ENCODE peak calls at places on chromosomes 2 and 18, in five cellular contexts. I, H, D, X and Q are unnamed samples.

GRCh38 chr18:10724666-10725065 is 198.8 kb downstream of the NAPG start:
- DNase-seq in I (no peak), H (no peak), D (no peak), X (no peak), Q (no peak)

GRCh38 chr2:189982777-189983394 is 79.6 kb downstream of the MSTN start:
- DNase-seq in I (no peak), H (no peak), D (no peak), X (no peak), Q (peak)

GRCh38 chr2:129277611-129278010 is 701.9 kb upstream of the RAB6C start:
- DNase-seq in I (no peak), H (no peak), D (no peak), X (no peak), Q (peak)

GRCh38 chr2:71578665-71579371 is 125.5 kb downstream of the DYSF start:
- DNase-seq in I (no peak), H (no peak), D (no peak), X (no peak), Q (no peak)

GRCh38 chr2:150141241-150142001 is 346.0 kb downstream of the RND3 start:
- DNase-seq in I (no peak), H (no peak), D (no peak), X (no peak), Q (no peak)

GRCh38 chr2:101142163-101142562 is 9.0 kb downstream of the TBC1D8 start:
- DNase-seq in I (no peak), H (no peak), D (no peak), X (no peak), Q (no peak)

GRCh38 chr2:75195076-75195691 is 4.1 kb downstream of the TACR1 start:
- DNase-seq in I (no peak), H (no peak), D (no peak), X (no peak), Q (no peak)

GRCh38 chr18:58578835-58579560 is 49.9 kb downstream of the ALPK2 start:
- DNase-seq in I (no peak), H (no peak), D (no peak), X (no peak), Q (no peak)

GRCh38 chr2:191811807-191812602 is 34.9 kb downstream of the CAVIN2 start:
- DNase-seq in I (peak), H (peak), D (no peak), X (peak), Q (peak)

GRCh38 chr2:96949701-96950350 is 36.6 kb downstream of the FAM178B start:
- DNase-seq in I (no peak), H (no peak), D (no peak), X (no peak), Q (no peak)
- TF ChIP-seq POLR2A in I (no peak), H (no peak), D (no peak), X (no peak), Q (no peak)

GRCh38 chr2:6352906-6353515 is 512.7 kb downstream of the CMPK2 start:
- DNase-seq in I (peak), H (no peak), D (no peak), X (no peak), Q (no peak)
- TF ChIP-seq POLR2A in I (no peak), H (no peak), D (no peak), X (no peak), Q (no peak)

GRCh38 chr2:197198890-197199289 is 111.7 kb downstream of the ANKRD44 start:
- DNase-seq in I (peak), H (no peak), D (peak), X (peak), Q (peak)
- TF ChIP-seq POLR2A in I (no peak), H (no peak), D (peak), X (no peak), Q (no peak)

GRCh38 chr18:63138469-63139340 is 180.9 kb downstream of the BCL2 start:
- DNase-seq in I (no peak), H (no peak), D (no peak), X (no peak), Q (no peak)
- TF ChIP-seq POLR2A in I (no peak), H (no peak), D (no peak), X (no peak), Q (no peak)

GRCh38 chr2:37389395-37389794 is 45.0 kb downstream of the QPCT start:
- DNase-seq in I (no peak), H (no peak), D (no peak), X (no peak), Q (no peak)

GRCh38 chr2:37390777-37391176 is 46.3 kb downstream of the QPCT start:
- DNase-seq in I (no peak), H (no peak), D (no peak), X (no peak), Q (no peak)

GRCh38 chr2:37388074-37388473 is 43.6 kb downstream of the QPCT start:
- DNase-seq in I (no peak), H (no peak), D (no peak), X (no peak), Q (no peak)

GRCh38 chr2:37392428-37392827 is 48.0 kb downstream of the QPCT start:
- DNase-seq in I (no peak), H (no peak), D (no peak), X (no peak), Q (no peak)

DNA sequence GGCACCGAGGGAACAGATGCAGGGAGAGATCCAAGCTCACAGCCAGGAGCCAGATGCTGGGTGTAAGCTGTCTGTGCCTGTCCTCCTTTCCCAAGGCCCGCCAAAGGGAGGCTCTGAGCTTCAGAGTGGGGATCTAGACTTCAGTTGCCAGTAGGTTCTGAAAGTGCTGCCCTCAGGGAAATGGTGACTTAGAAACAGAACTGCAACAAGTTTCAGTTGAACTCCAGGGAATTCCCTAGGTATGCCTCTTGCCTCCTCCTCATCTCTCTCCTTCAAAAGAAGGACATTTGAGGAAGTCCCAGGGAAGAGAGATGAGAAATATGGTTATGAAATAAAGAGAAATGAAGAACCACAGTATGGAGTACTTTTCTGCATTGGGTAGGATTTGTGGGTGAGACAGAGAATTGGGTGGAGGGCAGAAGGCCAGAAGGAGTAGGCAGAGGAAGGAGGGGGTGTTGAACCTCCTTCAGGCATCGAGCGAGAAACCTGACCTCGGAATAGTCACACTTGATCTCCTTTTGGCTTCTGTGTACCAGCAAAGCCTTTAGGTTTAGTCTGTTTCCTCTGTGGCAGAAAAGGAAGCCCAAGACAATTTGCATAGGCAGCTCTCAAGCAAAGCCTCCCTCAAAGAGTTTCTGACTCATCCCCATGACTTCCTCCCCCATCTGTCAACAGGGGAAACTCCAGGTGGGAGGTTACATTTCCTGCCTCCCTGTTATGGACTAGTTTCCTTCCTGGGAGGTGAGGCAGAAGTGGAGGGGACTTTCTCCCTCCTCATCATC is 45.7 kb downstream of the QPCT start:
- DNase-seq in I (no peak), H (peak), D (peak), X (peak), Q (no peak)
- TF ChIP-seq POLR2A in I (no peak), H (no peak), D (peak), X (no peak), Q (no peak)

GRCh38 chr2:64230540-64230939 is 86.3 kb upstream of the PELI1 start:
- DNase-seq in I (no peak), H (no peak), D (no peak), X (no peak), Q (no peak)

GRCh38 chr2:64227603-64228125 is 83.4 kb upstream of the PELI1 start:
- DNase-seq in I (no peak), H (no peak), D (no peak), X (no peak), Q (no peak)

GRCh38 chr2:64228923-64229322 is 84.7 kb upstream of the PELI1 start:
- DNase-seq in I (no peak), H (no peak), D (no peak), X (no peak), Q (no peak)

GRCh38 chr2:64226611-64227010 is 82.4 kb upstream of the PELI1 start:
- DNase-seq in I (no peak), H (no peak), D (no peak), X (no peak), Q (no peak)

DNA sequence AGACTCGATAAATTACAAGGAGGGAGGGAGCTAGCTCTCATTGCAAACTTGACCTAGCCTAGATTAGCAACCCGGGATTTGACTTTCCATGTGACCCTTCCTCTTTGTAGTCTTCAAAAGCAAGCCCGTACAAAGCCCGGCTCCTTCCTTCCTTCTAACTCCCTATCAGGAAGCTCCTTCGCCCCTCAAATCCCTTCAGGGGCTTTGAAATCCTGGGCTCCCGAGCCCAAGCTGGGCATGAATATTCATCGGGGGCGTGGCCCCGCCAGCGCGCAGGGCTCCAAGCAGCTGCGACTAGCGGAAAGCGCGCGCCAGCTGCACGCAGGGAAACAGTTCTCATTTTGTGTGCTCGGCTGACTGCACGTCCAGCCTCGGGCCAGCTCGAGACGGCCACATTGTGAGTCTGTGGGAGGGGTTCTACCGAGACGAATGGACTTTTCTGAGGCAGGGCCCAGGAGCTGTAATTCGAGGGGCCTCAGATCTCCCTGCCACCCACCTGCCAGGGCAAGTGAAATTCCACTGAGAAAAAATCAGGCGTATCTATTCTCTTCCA is 84.0 kb upstream of the PELI1 start:
- DNase-seq in I (peak), H (peak), D (peak), X (peak), Q (peak)
- TF ChIP-seq POLR2A in I (peak), H (no peak), D (peak), X (peak), Q (no peak)

GRCh38 chr2:112542123-112542973 is at the start of gene POLR1B:
- DNase-seq in I (peak), H (peak), D (peak), X (peak), Q (peak)
- TF ChIP-seq POLR2A in I (peak), H (peak), D (peak), X (no peak), Q (peak)

GRCh38 chr18:79068946-79069791 is at the start of gene ATP9B:
- DNase-seq in I (peak), H (peak), D (peak), X (peak), Q (peak)
- TF ChIP-seq POLR2A in I (peak), H (no peak), D (no peak), X (peak), Q (peak)

DNA sequence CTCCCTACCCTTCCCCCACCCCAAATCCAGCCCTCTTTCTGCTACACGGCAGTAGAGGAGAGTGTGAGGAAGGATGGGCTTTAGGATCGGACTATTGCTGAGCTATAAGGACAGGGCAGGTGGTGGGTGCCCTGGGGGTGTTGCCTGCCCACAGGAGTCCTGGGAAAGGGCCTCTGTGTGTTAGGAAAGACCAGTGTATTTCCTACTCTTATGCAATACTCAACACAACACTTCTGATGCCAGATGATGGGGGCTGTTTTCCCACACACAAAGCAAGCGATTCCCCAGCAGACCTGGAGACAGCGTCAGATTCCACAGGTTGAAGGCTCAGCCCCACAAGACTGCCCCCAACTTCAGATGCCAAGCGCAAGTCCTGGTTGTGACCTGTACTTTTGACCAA is 91.0 kb upstream of the LCLAT1 start:
- DNase-seq in I (no peak), H (no peak), D (no peak), X (no peak), Q (no peak)
- TF ChIP-seq POLR2A in I (no peak), H (no peak), D (no peak), X (no peak), Q (no peak)